ENCODE peak calls at places on chromosomes 1 and 21, in six cellular contexts. L is transverse colon; D is skeletal muscle cell; J is CD8-positive, alpha-beta T cell; K is Jurkat, Clone E6-1; S is PC-3. W is an unnamed sample.

GRCh38 chr1:51276286-51276685 is 40.2 kb downstream of the RNF11 start:
- DNase-seq in J (no peak), L (no peak), K (no peak), S (no peak), D (no peak), W (no peak)

GRCh38 chr21:28769683-28770082 is 223.0 kb downstream of the LTN1 start:
- DNase-seq in J (no peak), K (no peak), L (no peak), D (no peak), S (no peak), W (no peak)

GRCh38 chr1:179877586-179878265 is at the start of gene TOR1AIP2:
- DNase-seq in J (peak; percentile 88), K (peak; percentile 75), D (peak; percentile 31), S (peak; percentile 75), L (peak; percentile 93), W (peak; percentile 87)

GRCh38 chr1:156927215-156928042 is 7.0 kb downstream of the LRRC71 start:
- DNase-seq in D (peak; percentile 29), L (peak; percentile 72), S (peak; percentile 91), J (peak; percentile 61), K (peak; percentile 35), W (peak; percentile 76)

GRCh38 chr1:30879126-30879786 is 29.3 kb downstream of the SDC3 start:
- DNase-seq in D (no peak), J (no peak), K (no peak), S (peak; percentile 50), L (no peak), W (peak; percentile 28)

GRCh38 chr1:34825455-34826081 is 32.8 kb downstream of the GJA4 start:
- DNase-seq in J (no peak), S (no peak), D (no peak), K (no peak), L (peak; percentile 19), W (peak; percentile 54)

GRCh38 chr1:179816196-179816960 is 61.2 kb downstream of the TOR1AIP2 start:
- DNase-seq in S (no peak), K (no peak), J (no peak), D (peak; percentile 27), L (no peak), W (no peak)

GRCh38 chr1:52916241-52916975 is 5.1 kb downstream of the ECHDC2 start:
- DNase-seq in S (no peak), J (no peak), K (no peak), D (no peak), L (no peak), W (no peak)

GRCh38 chr21:46229133-46229922 is 754 bp upstream of the LSS start:
- DNase-seq in L (no peak), S (peak; percentile 37), D (no peak), J (no peak), K (no peak), W (peak; percentile 53)

GRCh38 chr1:24386931-24387330 is 26.7 kb downstream of the STPG1 start:
- DNase-seq in K (no peak), J (no peak), S (no peak), L (no peak), D (no peak), W (no peak)

GRCh38 chr1:182595641-182596240 is 6.7 kb upstream of the RNASEL start:
- DNase-seq in J (peak; percentile 65), K (peak; percentile 38), D (no peak), L (peak; percentile 79), S (peak; percentile 63), W (peak; percentile 77)

GRCh38 chr1:193434319-193434718 is 247.9 kb upstream of the B3GALT2 start:
- DNase-seq in K (no peak), L (no peak), S (no peak), D (no peak), J (no peak), W (no peak)

GRCh38 chr1:223702735-223703667 is 9.3 kb upstream of the CAPN2 start:
- DNase-seq in J (no peak), L (no peak), D (no peak), S (peak; percentile 98), K (no peak), W (no peak)

GRCh38 chr1:228530951-228531731 is 44.0 kb downstream of the RNF187 start:
- DNase-seq in J (no peak), D (no peak), K (no peak), L (no peak), S (no peak), W (no peak)

GRCh38 chr1:160419838-160420169 is 19.4 kb downstream of the VANGL2 start:
- DNase-seq in K (no peak), D (no peak), J (no peak), L (no peak), S (no peak), W (no peak)

GRCh38 chr21:38822754-38823374 is 17.1 kb downstream of the ETS2 start:
- DNase-seq in J (no peak), S (no peak), D (no peak), K (no peak), L (no peak), W (no peak)
- H3K4me3 ChIP-seq in J (no peak overlapping the region), S (no peak overlapping the region), D (no peak overlapping the region), K (no peak overlapping the region), L (no peak overlapping the region), W (no peak overlapping the region)

GRCh38 chr1:234988536-234988935 is 140.1 kb downstream of the TOMM20 start:
- DNase-seq in S (no peak), L (no peak), D (no peak), J (no peak), K (no peak), W (no peak)

GRCh38 chr1:234990874-234991801 is 137.5 kb downstream of the TOMM20 start:
- DNase-seq in K (no peak), L (no peak), J (no peak), S (no peak), D (no peak), W (no peak)

GRCh38 chr1:234989019-234989418 is 139.6 kb downstream of the TOMM20 start:
- DNase-seq in D (no peak), J (no peak), S (no peak), L (no peak), K (no peak), W (no peak)

GRCh38 chr1:234990328-234990675 is 138.3 kb downstream of the TOMM20 start:
- DNase-seq in L (no peak), S (no peak), J (no peak), K (no peak), D (no peak), W (no peak)

DNA sequence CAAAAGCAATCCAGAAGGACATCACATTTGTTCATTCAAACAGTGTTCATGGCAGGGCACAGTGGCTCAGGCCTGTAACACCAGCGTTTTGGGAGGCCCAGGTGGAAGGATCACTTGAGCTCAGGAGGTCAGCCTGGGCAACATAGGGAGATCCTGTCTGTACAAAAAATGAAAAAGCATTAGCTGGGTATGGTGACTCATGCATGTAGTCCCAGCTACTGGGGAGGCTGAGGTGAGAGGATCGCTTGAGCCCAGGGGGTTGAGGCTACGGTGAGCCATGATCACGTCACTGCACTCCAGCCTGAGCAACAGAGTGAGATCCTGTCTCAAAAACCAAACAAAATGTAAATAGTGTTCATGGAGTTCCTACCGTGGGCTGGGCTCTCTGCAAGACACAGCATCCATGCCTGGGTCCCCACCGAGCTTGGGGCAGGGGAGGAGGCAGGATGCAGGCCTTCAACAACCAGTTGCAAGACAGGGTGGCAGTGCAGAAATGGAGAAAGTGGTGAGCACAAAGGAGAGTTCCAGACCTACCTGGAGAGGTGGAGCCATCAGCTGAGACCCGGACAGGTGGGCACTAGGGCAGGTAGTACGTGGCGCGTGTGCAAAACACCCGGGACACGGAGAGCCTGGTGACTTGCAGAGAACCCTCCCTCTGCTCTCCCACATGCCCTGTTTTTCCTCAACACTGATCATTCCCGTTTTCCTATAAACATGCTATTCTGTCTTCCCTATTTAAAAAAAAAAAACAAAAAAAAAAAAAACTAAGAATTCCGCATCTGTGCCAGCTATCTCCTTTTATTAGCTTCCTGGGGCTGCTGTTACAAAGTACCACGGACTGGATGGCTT is 138.9 kb downstream of the TOMM20 start:
- DNase-seq in J (no peak), D (no peak), K (no peak), S (no peak), L (no peak), W (no peak)
- H3K4me3 ChIP-seq in J (no peak overlapping the region), D (no peak overlapping the region), K (no peak overlapping the region), S (no peak overlapping the region), L (no peak overlapping the region), W (no peak overlapping the region)

GRCh38 chr1:18950415-18951026 is 6.0 kb downstream of the IFFO2 start:
- DNase-seq in L (no peak), J (peak; percentile 35), S (no peak), K (no peak), D (no peak), W (no peak)

GRCh38 chr1:18948048-18948912 is 8.2 kb downstream of the IFFO2 start:
- DNase-seq in J (peak; percentile 66), S (peak; percentile 39), D (no peak), K (peak; percentile 67), L (no peak), W (no peak)

GRCh38 chr1:18947570-18947969 is 8.9 kb downstream of the IFFO2 start:
- DNase-seq in D (no peak), S (no peak), K (no peak), L (no peak), J (no peak), W (no peak)

GRCh38 chr1:18949689-18950414 is 6.6 kb downstream of the IFFO2 start:
- DNase-seq in D (no peak), S (no peak), J (no peak), K (no peak), L (no peak), W (no peak)

DNA sequence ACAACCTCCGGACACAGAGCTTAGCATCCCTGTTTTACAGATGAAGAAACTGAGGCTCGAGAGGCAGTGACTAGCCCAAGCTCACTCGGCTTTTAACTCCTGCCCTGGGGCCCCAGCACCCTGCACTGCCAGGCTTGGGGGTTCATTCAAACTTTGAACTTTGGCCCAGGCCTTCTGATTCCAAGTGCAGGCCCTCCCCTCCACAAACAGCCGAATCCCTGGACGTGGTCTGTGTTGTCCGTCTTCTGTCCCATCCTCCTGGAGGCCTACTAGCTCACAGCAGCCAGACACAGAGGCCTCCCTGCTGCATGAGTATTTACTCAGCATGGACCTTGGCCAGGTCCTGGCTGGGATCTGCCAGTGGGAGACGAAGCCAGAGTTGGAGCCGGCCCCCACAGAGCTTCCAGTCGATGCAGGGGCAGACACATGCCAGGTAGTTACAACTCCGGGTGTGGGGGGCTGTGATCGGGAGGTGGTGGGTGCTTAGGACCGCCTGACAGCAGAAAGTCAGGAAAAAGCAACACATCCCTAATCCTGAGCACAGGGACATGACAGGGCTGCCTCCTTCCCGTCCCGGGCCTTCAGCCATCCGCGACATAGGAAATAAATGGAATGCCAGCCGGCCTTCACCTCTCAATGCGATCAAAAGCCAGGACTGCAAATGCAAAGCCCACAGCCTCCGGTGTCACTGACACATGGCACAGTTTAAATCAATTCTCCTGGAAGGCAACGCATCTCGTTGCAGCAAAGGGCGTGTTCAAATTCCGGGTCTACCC is 7.4 kb downstream of the IFFO2 start:
- DNase-seq in D (no peak), J (no peak), S (no peak), K (no peak), L (no peak), W (peak; percentile 62)
- H3K4me3 ChIP-seq in D (peak overlapping the region; percentile 30), J (peak overlapping the region; percentile 23), S (no peak overlapping the region), K (no peak overlapping the region), L (peak overlapping the region; percentile 37), W (no peak overlapping the region)

GRCh38 chr1:44677201-44677520 is 2.6 kb downstream of the ARMH1 start:
- DNase-seq in D (no peak), L (no peak), J (no peak), K (peak; percentile 44), S (peak; percentile 67), W (no peak)

GRCh38 chr1:44678626-44679025 is 4.1 kb downstream of the ARMH1 start:
- DNase-seq in D (no peak), L (no peak), K (no peak), J (no peak), S (no peak), W (no peak)

GRCh38 chr1:44678120-44678519 is 3.6 kb downstream of the ARMH1 start:
- DNase-seq in L (no peak), J (no peak), S (no peak), D (no peak), K (no peak), W (no peak)

GRCh38 chr1:44675186-44675585 is 672 bp downstream of the ARMH1 start:
- DNase-seq in L (no peak), D (no peak), J (no peak), K (no peak), S (no peak), W (no peak)

GRCh38 chr1:44676484-44677200 is 2.1 kb downstream of the ARMH1 start:
- DNase-seq in K (no peak), J (no peak), D (peak; percentile 45), S (peak; percentile 50), L (no peak), W (no peak)
- H3K4me3 ChIP-seq in K (no peak overlapping the region), J (no peak overlapping the region), D (no peak overlapping the region), S (no peak overlapping the region), L (no peak overlapping the region), W (no peak overlapping the region)

W was measured in body of pancreas.